ENCODE peak calls at places on chromosome 1, in four cellular contexts. J is prostate gland, V is suprapubic skin, Q is breast epithelium. Y is an unnamed sample.

GRCh38 chr1:64042331-64043100 is 160.9 kb upstream of the UBE2U start:
- DNase-seq in J (peak), V (no peak), Q (no peak), Y (no peak)

GRCh38 chr1:18597159-18598042 is 33.2 kb upstream of the PAX7 start:
- DNase-seq in J (peak), V (peak), Q (no peak), Y (no peak)

GRCh38 chr1:37040773-37041172 is 6.5 kb upstream of the GRIK3 start:
- DNase-seq in J (no peak), V (no peak), Q (peak), Y (no peak)

GRCh38 chr1:91701494-91701869 is 184.5 kb downstream of the TGFBR3 start:
- DNase-seq in J (no peak), V (no peak), Q (no peak), Y (no peak)

GRCh38 chr1:222357252-222357651 is 190.7 kb downstream of the HHIPL2 start:
- DNase-seq in J (no peak), V (no peak), Q (no peak), Y (no peak)

GRCh38 chr1:28580706-28581530 is 11.1 kb upstream of the RAB42 start:
- DNase-seq in J (peak), V (no peak), Q (no peak), Y (no peak)

GRCh38 chr1:90817399-90817798 is 100.3 kb upstream of the BARHL2 start:
- DNase-seq in J (no peak), V (no peak), Q (no peak), Y (no peak)

GRCh38 chr1:217343907-217344306 is 287.0 kb downstream of the GPATCH2 start:
- DNase-seq in J (no peak), V (no peak), Q (no peak), Y (no peak)

GRCh38 chr1:235075121-235075954 is 53.3 kb downstream of the TOMM20 start:
- DNase-seq in J (peak), V (no peak), Q (peak), Y (no peak)

GRCh38 chr1:227808566-227808965 is 6.9 kb upstream of the PRSS38 start:
- DNase-seq in J (no peak), V (no peak), Q (no peak), Y (no peak)

GRCh38 chr1:152466217-152466616 is 44.4 kb upstream of the LCE5A start:
- DNase-seq in J (no peak), V (no peak), Q (no peak), Y (no peak)

GRCh38 chr1:56816909-56817308 is 2.3 kb downstream of the FYB2 start:
- DNase-seq in J (no peak), V (no peak), Q (no peak), Y (no peak)

GRCh38 chr1:100065183-100065968 is 67.4 kb downstream of the SASS6 start:
- DNase-seq in J (no peak), V (no peak), Q (no peak), Y (no peak)

GRCh38 chr1:39971138-39971537 is 16.2 kb downstream of the MFSD2A start:
- DNase-seq in J (no peak), V (no peak), Q (no peak), Y (no peak)

GRCh38 chr1:90721210-90722194 is 4.4 kb upstream of the BARHL2 start:
- DNase-seq in J (no peak), V (peak), Q (no peak), Y (peak)

GRCh38 chr1:96842215-96842614 is 120.6 kb downstream of the PTBP2 start:
- DNase-seq in J (no peak), V (no peak), Q (no peak), Y (no peak)

GRCh38 chr1:29753771-29754607 is 517.7 kb downstream of the PTPRU start:
- DNase-seq in J (no peak), V (peak), Q (peak), Y (no peak)

GRCh38 chr1:43799656-43800629 is 92.6 kb downstream of the ST3GAL3 start:
- DNase-seq in J (no peak), V (no peak), Q (no peak), Y (no peak)

GRCh38 chr1:234613128-234613875 is 3.3 kb upstream of the IRF2BP2 start:
- DNase-seq in J (no peak), V (no peak), Q (no peak), Y (no peak)

GRCh38 chr1:162347281-162347680 is 29.4 kb downstream of the SPATA46 start:
- DNase-seq in J (no peak), V (no peak), Q (no peak), Y (no peak)

GRCh38 chr1:12143631-12144155 is 23.1 kb upstream of the TNFRSF1B start:
- DNase-seq in J (peak), V (peak), Q (peak), Y (no peak)

GRCh38 chr1:6438047-6438525 is 13.5 kb downstream of the ESPN start:
- DNase-seq in J (peak), V (no peak), Q (peak), Y (no peak)

GRCh38 chr1:16955186-16955585 is 25.2 kb downstream of the MFAP2 start:
- DNase-seq in J (no peak), V (no peak), Q (no peak), Y (no peak)

GRCh38 chr1:64516803-64517568 is 47.1 kb downstream of the CACHD1 start:
- DNase-seq in J (no peak), V (no peak), Q (no peak), Y (no peak)

GRCh38 chr1:185375583-185375982 is 58.5 kb upstream of the IVNS1ABP start:
- DNase-seq in J (no peak), V (no peak), Q (no peak), Y (no peak)

GRCh38 chr1:157450106-157450505 is 102.2 kb downstream of the FCRL5 start:
- DNase-seq in J (no peak), V (no peak), Q (no peak), Y (no peak)

GRCh38 chr1:235835226-235835625 is 31.5 kb downstream of the LYST start:
- DNase-seq in J (no peak), V (no peak), Q (no peak), Y (no peak)

GRCh38 chr1:196433000-196433399 is 175.2 kb downstream of the KCNT2 start:
- DNase-seq in J (no peak), V (no peak), Q (no peak), Y (no peak)

GRCh38 chr1:151314137-151314875 is 12.9 kb downstream of the PI4KB start:
- DNase-seq in J (no peak), V (peak), Q (peak), Y (no peak)

GRCh38 chr1:167342846-167343245 is 122.2 kb downstream of the POU2F1 start:
- DNase-seq in J (no peak), V (no peak), Q (no peak), Y (peak)

GRCh38 chr1:97849350-97850339 is 71.2 kb downstream of the DPYD start:
- DNase-seq in J (no peak), V (no peak), Q (no peak), Y (peak)

GRCh38 chr1:197444754-197445153 is 176.7 kb downstream of the CRB1 start:
- DNase-seq in J (no peak), V (no peak), Q (no peak), Y (no peak)

GRCh38 chr1:236163460-236164153 is 21.3 kb downstream of the GPR137B start:
- DNase-seq in J (no peak), V (no peak), Q (no peak), Y (no peak)

GRCh38 chr1:118338991-118339390 is 154.0 kb upstream of the SPAG17 start:
- DNase-seq in J (no peak), V (no peak), Q (no peak), Y (no peak)

GRCh38 chr1:112905420-112906154 is 50.4 kb downstream of the SLC16A1 start:
- DNase-seq in J (peak), V (no peak), Q (no peak), Y (no peak)

DNA sequence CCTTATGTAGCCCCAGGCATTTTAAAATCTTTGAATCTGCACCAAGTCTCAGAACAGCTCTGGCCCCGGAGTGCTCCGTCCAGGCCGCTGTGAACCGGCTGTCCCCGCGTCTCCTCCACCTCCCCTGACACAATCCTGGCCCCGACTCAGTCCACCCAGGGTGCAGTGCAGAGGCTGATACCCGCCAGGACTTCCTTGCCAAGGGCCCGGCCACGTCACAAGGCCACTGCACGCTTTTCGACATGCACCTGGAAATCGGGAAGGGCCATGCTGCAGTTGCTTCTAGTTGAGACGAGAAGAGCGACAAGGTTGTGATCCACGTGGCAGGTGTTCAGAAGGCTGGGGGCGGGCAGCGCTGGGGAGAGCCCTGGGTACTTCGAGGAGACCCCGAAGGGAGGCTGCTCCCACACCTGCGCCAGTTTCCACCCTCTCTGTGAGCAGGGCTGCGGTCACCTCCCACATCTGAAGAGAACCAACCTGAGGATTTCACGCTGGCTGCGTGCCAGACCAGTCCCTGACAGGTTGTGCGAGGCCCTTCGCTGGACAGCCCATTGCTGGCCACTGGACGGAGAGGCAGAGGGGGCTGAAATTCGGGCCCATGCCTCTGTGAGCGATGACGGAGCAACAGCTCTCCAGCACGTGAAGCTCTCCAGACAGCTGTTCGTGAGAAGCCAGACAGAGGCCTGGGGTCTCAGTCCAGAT is 6.7 kb downstream of the VWA1 start:
- DNase-seq in J (peak), V (no peak), Q (no peak), Y (no peak)
- TF ChIP-seq POLR2AphosphoS5 in J (no peak), V (no peak), Q (no peak), Y (peak)

GRCh38 chr1:226706664-226707063 is 32.4 kb downstream of the ITPKB start:
- DNase-seq in J (no peak), V (no peak), Q (no peak), Y (no peak)

GRCh38 chr1:226708967-226709396 is 30.1 kb downstream of the ITPKB start:
- DNase-seq in J (no peak), V (no peak), Q (no peak), Y (no peak)

GRCh38 chr1:226710501-226710900 is 28.6 kb downstream of the ITPKB start:
- DNase-seq in J (no peak), V (no peak), Q (peak), Y (no peak)

GRCh38 chr1:226709942-226710341 is 29.1 kb downstream of the ITPKB start:
- DNase-seq in J (no peak), V (no peak), Q (no peak), Y (no peak)

DNA sequence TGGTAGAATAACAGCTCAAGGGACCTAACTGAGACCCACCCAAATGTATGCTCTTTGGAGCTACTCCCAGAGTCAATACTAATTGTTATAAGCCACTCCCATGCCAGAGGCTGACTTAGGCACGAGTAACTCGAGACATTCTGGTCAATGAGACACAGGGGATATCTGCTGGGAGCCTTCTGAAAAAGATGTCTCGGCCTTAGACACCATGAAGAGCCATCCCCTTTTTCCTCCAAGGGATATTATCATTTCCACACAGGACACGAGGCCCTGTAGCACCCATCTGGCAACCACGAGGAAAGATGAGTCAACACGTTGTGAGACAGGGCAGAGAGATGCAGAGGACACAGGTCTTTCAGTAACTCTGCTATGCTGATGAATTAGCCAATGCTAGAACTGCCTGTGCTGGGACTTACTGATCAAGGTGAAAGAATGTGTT is 30.7 kb downstream of the ITPKB start:
- DNase-seq in J (no peak), V (no peak), Q (no peak), Y (no peak)
- H3K27ac ChIP-seq in J (peak), V (peak), Q (peak), Y (no peak)

GRCh38 chr1:115281143-115281542 is 56.9 kb downstream of the NGF start:
- DNase-seq in J (no peak), V (no peak), Q (no peak), Y (no peak)

GRCh38 chr1:115284209-115284608 is 53.8 kb downstream of the NGF start:
- DNase-seq in J (no peak), V (no peak), Q (no peak), Y (no peak)

GRCh38 chr1:115283249-115283648 is 54.8 kb downstream of the NGF start:
- DNase-seq in J (no peak), V (no peak), Q (no peak), Y (no peak)

GRCh38 chr1:115283681-115284146 is 54.3 kb downstream of the NGF start:
- DNase-seq in J (no peak), V (no peak), Q (no peak), Y (no peak)

DNA sequence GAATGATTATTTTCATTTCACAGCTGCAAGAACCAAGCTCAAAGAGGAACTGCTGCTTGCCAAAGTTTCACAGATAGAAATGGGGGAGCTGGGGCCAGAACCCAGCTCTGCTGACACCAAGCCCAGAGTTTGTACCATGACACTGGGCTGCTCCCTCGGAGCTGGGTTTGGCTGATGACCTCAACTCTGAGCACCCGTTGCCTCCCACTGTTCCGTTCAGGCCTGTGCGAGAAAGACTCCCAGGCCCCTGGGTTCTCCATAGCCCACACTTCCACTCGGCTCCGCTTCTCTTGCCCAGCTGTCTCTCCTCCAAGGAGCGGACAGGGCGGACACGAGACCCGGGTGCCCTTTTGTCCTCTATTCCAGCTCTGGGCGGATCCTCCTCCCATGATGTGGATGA is 55.2 kb downstream of the NGF start:
- DNase-seq in J (no peak), V (peak), Q (peak), Y (no peak)
- TF ChIP-seq POLR2AphosphoS5 in J (peak), V (no peak), Q (no peak), Y (no peak)

GRCh38 chr1:110111081-110111480 is 1.2 kb upstream of the UBL4B start:
- DNase-seq in J (no peak), V (no peak), Q (no peak), Y (no peak)

GRCh38 chr1:110114173-110114572 is 1.9 kb downstream of the UBL4B start:
- DNase-seq in J (no peak), V (no peak), Q (no peak), Y (no peak)

GRCh38 chr1:110112656-110113055 is 413 bp downstream of the UBL4B start:
- DNase-seq in J (no peak), V (no peak), Q (no peak), Y (no peak)

GRCh38 chr1:110113551-110113950 is 1.3 kb downstream of the UBL4B start:
- DNase-seq in J (no peak), V (no peak), Q (no peak), Y (no peak)

GRCh38 chr1:110112143-110112542 is at the start of gene UBL4B:
- DNase-seq in J (no peak), V (no peak), Q (no peak), Y (no peak)
- H3K27ac ChIP-seq in J (no peak), V (no peak), Q (no peak), Y (no peak)

GRCh38 chr1:77996734-77997133 is 8.0 kb upstream of the DNAJB4 start:
- DNase-seq in J (no peak), V (no peak), Q (no peak), Y (no peak)
- TF ChIP-seq POLR2AphosphoS5 in J (no peak), V (no peak), Q (no peak), Y (no peak)

DNA sequence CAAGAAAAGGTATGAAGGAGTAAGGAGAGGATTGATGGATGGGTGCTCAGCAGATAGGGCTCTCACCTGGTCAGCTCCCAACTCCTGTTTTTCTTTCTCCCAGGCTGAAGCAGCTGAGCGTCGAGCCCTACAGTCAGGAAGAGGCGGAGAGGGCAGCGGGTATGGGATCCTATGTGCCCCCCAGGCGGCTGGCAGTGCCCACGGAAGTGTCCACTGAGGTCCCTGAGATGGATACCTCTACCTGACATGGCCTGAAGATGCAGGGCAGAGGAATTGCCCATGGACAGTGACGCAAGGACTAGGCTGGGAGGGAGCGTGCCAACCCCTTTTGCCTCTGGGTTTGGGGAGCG is 739 bp downstream of the ZNF593 start:
- DNase-seq in J (no peak), V (no peak), Q (no peak), Y (no peak)
- H3K27ac ChIP-seq in J (peak), V (no peak), Q (peak), Y (peak)

GRCh38 chr1:153536618-153537375 is 1.0 kb upstream of the S100A6 start:
- DNase-seq in J (no peak), V (no peak), Q (no peak), Y (no peak)
- TF ChIP-seq POLR2AphosphoS5 in J (no peak), V (no peak), Q (no peak), Y (no peak)

GRCh38 chr1:172964864-172965263 is 85.9 kb downstream of the TNFSF18 start:
- DNase-seq in J (no peak), V (no peak), Q (no peak), Y (no peak)

GRCh38 chr1:172967936-172968335 is 82.8 kb downstream of the TNFSF18 start:
- DNase-seq in J (no peak), V (no peak), Q (no peak), Y (no peak)

GRCh38 chr1:172970186-172970585 is 80.6 kb downstream of the TNFSF18 start:
- DNase-seq in J (no peak), V (no peak), Q (no peak), Y (no peak)

GRCh38 chr1:172969611-172970010 is 81.1 kb downstream of the TNFSF18 start:
- DNase-seq in J (no peak), V (no peak), Q (no peak), Y (no peak)

GRCh38 chr1:172966844-172967540 is 83.7 kb downstream of the TNFSF18 start:
- DNase-seq in J (no peak), V (no peak), Q (no peak), Y (no peak)
- H3K27ac ChIP-seq in J (no peak), V (no peak), Q (no peak), Y (no peak)

GRCh38 chr1:202158810-202159533 is 1.4 kb downstream of the PTPN7 start:
- DNase-seq in J (no peak), V (no peak), Q (no peak), Y (no peak)

GRCh38 chr1:202157945-202158344 is 2.5 kb downstream of the PTPN7 start:
- DNase-seq in J (no peak), V (no peak), Q (no peak), Y (no peak)

GRCh38 chr1:202160377-202160940 is at the start of gene PTPN7:
- DNase-seq in J (no peak), V (no peak), Q (no peak), Y (no peak)

GRCh38 chr1:202161151-202162048 is 998 bp upstream of the PTPN7 start:
- DNase-seq in J (no peak), V (no peak), Q (no peak), Y (no peak)

DNA sequence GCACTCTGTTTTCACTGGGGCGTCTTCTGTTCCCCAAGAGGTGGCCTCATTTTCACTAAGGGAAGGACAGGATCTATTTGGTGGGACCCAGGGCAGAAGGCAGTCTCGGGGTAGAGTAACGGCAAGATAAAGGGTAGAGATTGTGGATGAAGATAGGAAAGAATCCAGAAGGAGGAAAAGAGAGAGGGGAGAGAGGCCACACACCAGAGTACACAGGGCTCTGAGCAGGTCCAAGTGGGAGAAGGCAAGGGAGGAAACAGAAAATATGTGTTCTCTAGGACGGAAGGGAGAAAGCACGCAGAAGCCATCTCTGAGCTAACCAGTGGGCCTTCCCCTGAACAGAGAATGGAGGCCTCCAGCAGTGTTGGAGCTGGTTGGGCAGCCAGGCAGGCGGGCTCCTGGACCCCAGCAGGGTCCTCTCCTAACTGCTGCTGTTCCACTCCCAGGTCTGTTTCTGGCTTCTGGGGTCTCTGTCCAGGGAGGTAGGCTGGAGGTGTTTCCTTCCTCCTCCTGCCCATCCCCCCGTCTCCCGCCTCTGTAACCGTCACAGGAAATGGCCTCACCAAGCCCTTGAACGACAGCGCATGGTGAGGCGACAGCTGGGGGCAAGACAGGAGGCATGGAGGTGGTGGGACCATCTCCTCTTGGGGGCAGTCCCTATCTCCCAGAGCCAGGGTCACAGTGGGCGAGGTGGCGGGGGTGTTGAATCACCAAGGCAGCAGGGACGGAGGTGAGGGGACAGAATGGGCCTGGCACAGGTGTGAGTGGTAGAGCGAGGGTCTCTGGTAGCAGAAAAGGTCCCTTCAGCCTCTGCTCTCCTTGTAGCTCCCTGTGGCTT is 649 bp downstream of the PTPN7 start:
- DNase-seq in J (no peak), V (no peak), Q (no peak), Y (no peak)
- TF ChIP-seq POLR2AphosphoS5 in J (no peak), V (no peak), Q (no peak), Y (no peak)

GRCh38 chr1:59477867-59478266 is 181.0 kb downstream of the FGGY start:
- DNase-seq in J (no peak), V (no peak), Q (no peak), Y (no peak)
- H3K27ac ChIP-seq in J (no peak), V (no peak), Q (no peak), Y (no peak)